ENCODE peak calls at places on chromosomes 11 and 22, in eight cellular contexts. K, L, F, H, X, B, C and J are unnamed samples.

GRCh38 chr11:73218106-73218829 is at the start of gene P2RY2:
- DNase-seq in K (peak), L (peak), F (no peak), H (peak), X (peak), B (peak), C (peak), J (peak)

GRCh38 chr11:62446091-62446490 is 27.3 kb downstream of the SCGB1A1 start:
- DNase-seq in K (no peak), L (peak), F (no peak), H (no peak), X (no peak), B (no peak), C (no peak), J (no peak)

GRCh38 chr11:73176145-73176891 is 34.2 kb upstream of the FCHSD2 start:
- DNase-seq in K (no peak), L (no peak), F (no peak), H (no peak), X (no peak), B (no peak), C (no peak), J (peak)

GRCh38 chr22:38401336-38402084 is 53.5 kb downstream of the KCNJ4 start:
- DNase-seq in K (no peak), L (no peak), F (no peak), H (no peak), X (no peak), B (no peak), C (no peak), J (peak)

GRCh38 chr11:74255741-74256369 is 55.6 kb downstream of the P4HA3 start:
- DNase-seq in K (peak), L (peak), F (peak), H (peak), X (peak), B (no peak), C (peak), J (no peak)

GRCh38 chr11:3166268-3167142 is 1.4 kb upstream of the OSBPL5 start:
- DNase-seq in K (no peak), L (no peak), F (no peak), H (no peak), X (no peak), B (no peak), C (no peak), J (no peak)

GRCh38 chr11:47856186-47856585 is 8.0 kb upstream of the NUP160 start:
- DNase-seq in K (no peak), L (no peak), F (peak), H (no peak), X (no peak), B (no peak), C (no peak), J (no peak)

GRCh38 chr11:75103380-75104026 is 6.8 kb upstream of the OR2AT4 start:
- DNase-seq in K (no peak), L (no peak), F (peak), H (no peak), X (no peak), B (no peak), C (no peak), J (no peak)

GRCh38 chr22:27629908-27630733 is 171.4 kb downstream of the MN1 start:
- DNase-seq in K (no peak), L (no peak), F (no peak), H (no peak), X (no peak), B (no peak), C (no peak), J (no peak)

GRCh38 chr11:73288197-73288872 is 16.2 kb downstream of the P2RY6 start:
- DNase-seq in K (no peak), L (no peak), F (no peak), H (no peak), X (no peak), B (no peak), C (no peak), J (no peak)

GRCh38 chr22:37304595-37305343 is 22.5 kb downstream of the CYTH4 start:
- DNase-seq in K (no peak), L (no peak), F (peak), H (no peak), X (peak), B (no peak), C (no peak), J (no peak)

GRCh38 chr22:29810156-29810555 is 27.9 kb downstream of the ASCC2 start:
- DNase-seq in K (no peak), L (no peak), F (no peak), H (no peak), X (no peak), B (no peak), C (no peak), J (no peak)

GRCh38 chr11:127073621-127074020 is 73.1 kb upstream of the KIRREL3 start:
- DNase-seq in K (no peak), L (no peak), F (no peak), H (no peak), X (no peak), B (no peak), C (no peak), J (no peak)

GRCh38 chr11:111585371-111585770 is 16.9 kb upstream of the SIK2 start:
- DNase-seq in K (peak), L (no peak), F (peak), H (no peak), X (no peak), B (no peak), C (no peak), J (no peak)

GRCh38 chr11:88281317-88281712 is 56.2 kb downstream of the CTSC start:
- DNase-seq in K (no peak), L (no peak), F (no peak), H (no peak), X (no peak), B (no peak), C (no peak), J (no peak)
- TF ChIP-seq CTCF in K (no peak), L (peak), F (peak), H (peak), X (peak), B (peak), C (peak), J (peak)

GRCh38 chr11:45985212-45985611 is 62.8 kb downstream of the LARGE2 start:
- DNase-seq in K (no peak), L (no peak), F (no peak), H (no peak), X (no peak), B (no peak), C (no peak), J (no peak)
- H3K4me3 ChIP-seq in K (no peak), L (no peak), F (no peak), H (no peak), X (no peak), B (no peak), C (no peak), J (no peak)

DNA sequence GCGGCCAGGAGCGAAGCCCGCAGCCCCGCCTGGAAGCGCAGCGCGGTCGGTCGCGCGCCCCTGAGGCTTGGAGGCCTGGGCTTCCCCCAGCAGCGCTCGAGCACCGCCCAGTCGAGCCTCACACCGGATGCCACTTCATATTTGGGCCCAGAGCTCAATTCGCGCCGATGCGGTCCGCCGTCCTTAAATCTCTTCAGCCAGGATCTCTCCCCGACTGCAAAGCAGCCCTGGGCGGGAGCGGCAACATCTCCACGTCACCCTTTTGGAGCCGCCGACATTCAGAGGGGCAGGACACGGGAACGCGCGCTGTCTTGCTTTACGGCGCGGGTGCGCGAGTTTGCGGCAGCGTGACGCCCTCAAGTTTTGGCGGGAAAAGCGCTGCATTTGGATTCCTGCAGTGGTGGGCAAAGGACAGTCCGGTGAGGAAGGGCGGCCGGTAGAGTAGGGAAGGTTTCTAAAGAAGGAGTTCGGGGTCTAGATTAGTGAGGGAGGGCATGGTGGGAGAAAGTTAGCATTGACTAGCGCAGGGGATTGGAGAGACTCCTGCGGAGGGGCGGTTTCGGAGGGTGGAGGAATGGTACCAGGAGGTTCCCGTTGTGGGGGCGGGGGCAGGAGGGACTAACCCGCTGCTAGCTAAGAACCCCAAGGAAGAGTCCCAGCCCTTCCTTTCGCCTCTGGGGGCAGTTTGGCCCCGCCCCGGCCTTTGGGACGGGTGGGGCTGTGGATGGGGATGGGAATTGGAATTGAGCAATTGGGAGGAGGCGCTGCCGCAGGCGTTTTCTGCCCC is 824 bp downstream of the CHEK1 start:
- DNase-seq in K (peak), L (peak), F (peak), H (peak), X (peak), B (peak), C (peak), J (peak)
- H3K27ac ChIP-seq in K (peak), L (peak), F (peak), H (peak), X (peak), B (peak), C (peak), J (peak)

DNA sequence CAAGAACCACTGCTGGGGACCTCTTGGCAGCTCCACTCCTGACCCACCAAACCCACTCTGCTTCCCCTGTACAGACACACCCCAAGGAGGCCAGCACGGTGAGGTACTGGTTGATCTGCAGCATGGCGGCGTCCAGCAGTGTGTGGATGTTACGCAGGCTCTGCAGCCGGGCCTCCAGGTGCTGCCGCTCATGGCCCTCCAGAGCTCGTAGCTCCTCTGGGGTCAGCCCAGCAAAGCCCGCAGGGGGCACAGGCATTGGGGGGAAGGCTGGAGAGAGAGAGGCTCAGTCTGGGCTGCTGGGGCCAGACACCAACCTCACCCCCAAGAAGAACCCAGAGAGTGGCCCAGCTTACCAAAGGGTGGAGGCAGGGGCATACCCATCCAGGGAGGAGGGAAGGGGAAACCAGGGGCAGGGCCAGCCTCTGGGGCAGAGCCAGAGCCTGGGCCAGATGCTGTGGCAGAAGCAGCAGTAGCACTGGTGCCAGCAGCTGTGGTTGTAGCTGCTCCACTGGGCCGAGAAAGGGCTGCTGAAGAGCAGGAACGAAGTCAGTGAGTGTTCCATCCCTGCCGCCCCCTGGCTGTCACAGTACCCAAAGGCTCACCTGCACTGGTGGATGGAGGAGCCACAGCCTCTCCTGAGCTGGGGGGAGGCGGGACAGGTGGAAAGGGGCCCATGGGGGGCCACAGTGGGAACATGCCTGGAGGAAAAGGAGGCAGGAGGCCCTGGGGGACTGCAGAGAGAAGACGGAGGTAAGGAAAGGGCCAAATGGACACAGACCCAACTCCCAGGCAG is 4.5 kb downstream of the SYVN1 start:
- DNase-seq in K (no peak), L (no peak), F (no peak), H (no peak), X (peak), B (no peak), C (no peak), J (peak)
- TF ChIP-seq CTCF in K (no peak), L (no peak), F (no peak), H (no peak), X (no peak), B (no peak), C (no peak), J (no peak)

GRCh38 chr22:19289475-19290161 is 1.9 kb downstream of the CLTCL1 start:
- DNase-seq in K (no peak), L (no peak), F (peak), H (no peak), X (no peak), B (no peak), C (no peak), J (no peak)
- H3K4me3 ChIP-seq in K (no peak), L (peak), F (no peak), H (no peak), X (no peak), B (no peak), C (no peak), J (no peak)